ENCODE peak calls at places on chromosomes 11 and 22, in seven cellular contexts. C is COR-L47, W is NCI-H460, Q is BJ, E is activated B cell treated with CpG ODN at 0.5 μM for 24 hours, A is endothelial cell, L is A549. Y is an unnamed sample.
A peak's percentile ranks its signal among the peaks of the same experiment; 100 is the strongest.

GRCh38 chr22:17633217-17633997 is 4.9 kb upstream of the ATP6V1E1 start:
- DNase-seq in C (no peak), Q (peak; percentile 57), L (peak; percentile 66), E (no peak), A (no peak), W (peak; percentile 15), Y (no peak)

GRCh38 chr11:17695454-17696441 is 23.6 kb upstream of the MYOD1 start:
- DNase-seq in E (no peak), L (no peak), C (no peak), A (no peak), Q (no peak), W (no peak), Y (no peak)

GRCh38 chr11:120550007-120550406 is 38.5 kb downstream of the GRIK4 start:
- DNase-seq in L (no peak), C (no peak), A (no peak), W (no peak), Q (no peak), E (no peak), Y (no peak)

GRCh38 chr11:94149435-94149834 is 20.8 kb downstream of the PANX1 start:
- DNase-seq in C (no peak), E (no peak), A (no peak), W (peak; percentile 39), Q (no peak), L (no peak), Y (no peak)

GRCh38 chr11:89736566-89736965 is 26.5 kb downstream of the TRIM77 start:
- DNase-seq in A (no peak), W (no peak), Q (no peak), C (no peak), L (no peak), E (no peak), Y (no peak)

GRCh38 chr22:38172489-38173155 is 9.0 kb downstream of the PLA2G6 start:
- DNase-seq in E (no peak), W (no peak), L (no peak), A (peak; percentile 41), C (peak; percentile 65), Q (no peak), Y (peak; percentile 89)

GRCh38 chr11:129960216-129961214 is 42.1 kb downstream of the PRDM10 start:
- DNase-seq in W (peak; percentile 16), C (no peak), A (no peak), Q (peak; percentile 57), E (no peak), L (peak; percentile 9), Y (no peak)

GRCh38 chr22:40727607-40728325 is 48.5 kb downstream of the MCHR1 start:
- DNase-seq in E (no peak), Q (no peak), A (no peak), L (no peak), C (no peak), W (no peak), Y (no peak)

GRCh38 chr11:6531267-6531752 is 34.2 kb downstream of the DNHD1 start:
- DNase-seq in E (no peak), L (peak; percentile 57), C (no peak), Q (no peak), W (peak; percentile 44), A (peak; percentile 50), Y (peak; percentile 27)

GRCh38 chr11:117219001-117219400 is 12.9 kb downstream of the PCSK7 start:
- DNase-seq in W (no peak), A (no peak), E (no peak), L (no peak), Q (no peak), C (no peak), Y (no peak)

GRCh38 chr22:46758098-46758497 is 4.4 kb upstream of the TBC1D22A start:
- DNase-seq in Q (no peak), W (no peak), L (no peak), A (no peak), E (no peak), C (no peak), Y (no peak)

GRCh38 chr11:8066911-8067455 is 14.0 kb upstream of the TUB start:
- DNase-seq in C (no peak), W (no peak), A (no peak), Q (no peak), E (no peak), L (no peak), Y (peak; percentile 12)

GRCh38 chr22:48659393-48659792 is 1168.3 kb downstream of the BRD1 start:
- DNase-seq in C (no peak), Q (no peak), W (no peak), L (no peak), E (no peak), A (no peak), Y (no peak)

GRCh38 chr11:44451706-44452105 is 113.8 kb upstream of the CD82 start:
- DNase-seq in Q (no peak), E (no peak), L (no peak), C (no peak), W (no peak), A (no peak), Y (no peak)

Y was measured in mucosa of gallbladder.